ENCODE peak calls at places on chromosomes 2 and 18, in four cellular contexts. T is MM.1S, Z is adrenal gland, W is heart left ventricle. R is an unnamed sample.

GRCh38 chr2:47211497-47212011 is 56.4 kb upstream of the STPG4 start:
- DNase-seq in T (no peak), Z (peak; percentile 49), W (peak; percentile 43), R (no peak)

GRCh38 chr18:33716061-33716683 is 138.2 kb downstream of the ASXL3 start:
- DNase-seq in T (no peak), Z (no peak), W (no peak), R (no peak)

GRCh38 chr2:101160454-101160853 is 9.3 kb upstream of the TBC1D8 start:
- DNase-seq in T (no peak), Z (peak; percentile 54), W (peak; percentile 28), R (no peak)

GRCh38 chr2:209460151-209460761 is 36.4 kb downstream of the MAP2 start:
- DNase-seq in T (no peak), Z (no peak), W (no peak), R (no peak)

GRCh38 chr2:102103992-102104871 is 38.3 kb upstream of the IL1R1 start:
- DNase-seq in T (no peak), Z (peak; percentile 68), W (peak; percentile 72), R (peak; percentile 89)

GRCh38 chr2:30208453-30208852 is 22.9 kb upstream of the LBH start:
- DNase-seq in T (peak; percentile 31), Z (peak; percentile 79), W (peak; percentile 63), R (peak; percentile 45)

GRCh38 chr2:227191367-227191766 is 26.9 kb downstream of the COL4A3 start:
- DNase-seq in T (no peak), Z (peak; percentile 59), W (no peak), R (no peak)

GRCh38 chr2:207054521-207054920 is 111.2 kb downstream of the KLF7 start:
- DNase-seq in T (no peak), Z (no peak), W (no peak), R (no peak)

GRCh38 chr2:101628050-101628392 is 69.5 kb upstream of the MAP4K4 start:
- DNase-seq in T (no peak), Z (no peak), W (no peak), R (no peak)

GRCh38 chr2:55986700-55987440 is 63.3 kb upstream of the EFEMP1 start:
- DNase-seq in T (no peak), Z (no peak), W (no peak), R (no peak)

GRCh38 chr2:239722760-239723448 is 302.2 kb downstream of the NDUFA10 start:
- DNase-seq in T (no peak), Z (peak; percentile 6), W (no peak), R (peak; percentile 59)

GRCh38 chr2:95091885-95092555 is 29.6 kb downstream of the MRPS5 start:
- DNase-seq in T (no peak), Z (no peak), W (no peak), R (no peak)

GRCh38 chr2:120358734-120359465 is 13.0 kb downstream of the INHBB start:
- DNase-seq in T (no peak), Z (no peak), W (no peak), R (no peak)

GRCh38 chr2:7004641-7005040 is 87.4 kb downstream of the RNF144A start:
- DNase-seq in T (no peak), Z (no peak), W (no peak), R (no peak)

GRCh38 chr2:72236445-72237067 is 88.9 kb upstream of the CYP26B1 start:
- DNase-seq in T (no peak), Z (no peak), W (no peak), R (no peak)

GRCh38 chr18:48161911-48162698 is 231.6 kb upstream of the SMAD2 start:
- DNase-seq in T (no peak), Z (peak; percentile 76), W (no peak), R (no peak)

GRCh38 chr2:172518995-172519394 is 36.9 kb upstream of the PDK1 start:
- DNase-seq in T (no peak), Z (no peak), W (no peak), R (no peak)

GRCh38 chr2:128510701-128511100 is 192.0 kb upstream of the HS6ST1 start:
- DNase-seq in T (no peak), Z (no peak), W (no peak), R (no peak)

GRCh38 chr2:12424219-12424618 is 292.5 kb upstream of the TRIB2 start:
- DNase-seq in T (no peak), Z (no peak), W (no peak), R (no peak)

GRCh38 chr2:33013684-33014110 is 66.9 kb downstream of the LTBP1 start:
- DNase-seq in T (no peak), Z (no peak), W (no peak), R (no peak)

GRCh38 chr2:136917281-136917680 is 151.9 kb downstream of the THSD7B start:
- DNase-seq in T (no peak), Z (no peak), W (no peak), R (no peak)

GRCh38 chr2:100857915-100858314 is 38.0 kb downstream of the NPAS2 start:
- DNase-seq in T (no peak), Z (no peak), W (no peak), R (no peak)

GRCh38 chr2:143939976-143940375 is 579.9 kb downstream of the ZEB2 start:
- DNase-seq in T (no peak), Z (no peak), W (no peak), R (no peak)

GRCh38 chr2:25161055-25161781 is 7.2 kb downstream of the POMC start:
- DNase-seq in T (peak; percentile 27), Z (peak; percentile 46), W (peak; percentile 75), R (peak; percentile 76)

GRCh38 chr18:23531912-23532311 is 28.6 kb downstream of the RMC1 start:
- DNase-seq in T (no peak), Z (no peak), W (no peak), R (no peak)
- H3K36me3 ChIP-seq in T (peaks cover 13% of the 10 kb centered on the region), Z (no peaks in the 10 kb centered on the region), W (peaks cover 100% of the 10 kb centered on the region), R (peaks cover 100% of the 10 kb centered on the region)

GRCh38 chr2:176136375-176137248 is 7.1 kb downstream of the HOXD8 start:
- DNase-seq in T (no peak), Z (peak; percentile 65), W (no peak), R (no peak)

GRCh38 chr2:176133366-176133765 is 3.9 kb downstream of the HOXD8 start:
- DNase-seq in T (no peak), Z (no peak), W (no peak), R (no peak)

GRCh38 chr2:176134045-176134444 is 4.5 kb downstream of the HOXD8 start:
- DNase-seq in T (no peak), Z (no peak), W (no peak), R (no peak)

GRCh38 chr2:176137249-176137573 is 7.7 kb downstream of the HOXD8 start:
- DNase-seq in T (peak; percentile 77), Z (no peak), W (no peak), R (no peak)

GRCh38 chr2:176134978-176135575 is 5.6 kb downstream of the HOXD8 start:
- DNase-seq in T (no peak), Z (no peak), W (no peak), R (no peak)
- H3K4me1 ChIP-seq in T (peaks cover 13% of the 10 kb centered on the region), Z (peaks cover 34% of the 10 kb centered on the region), W (no peaks in the 10 kb centered on the region), R (peaks cover 52% of the 10 kb centered on the region)

GRCh38 chr2:64837925-64838641 is 151.1 kb upstream of the SLC1A4 start:
- DNase-seq in T (no peak), Z (no peak), W (peak; percentile 40), R (peak; percentile 68)
- H3K27ac ChIP-seq in T (no peak overlapping the region), Z (no peak overlapping the region), W (no peak overlapping the region), R (no peak overlapping the region)

DNA sequence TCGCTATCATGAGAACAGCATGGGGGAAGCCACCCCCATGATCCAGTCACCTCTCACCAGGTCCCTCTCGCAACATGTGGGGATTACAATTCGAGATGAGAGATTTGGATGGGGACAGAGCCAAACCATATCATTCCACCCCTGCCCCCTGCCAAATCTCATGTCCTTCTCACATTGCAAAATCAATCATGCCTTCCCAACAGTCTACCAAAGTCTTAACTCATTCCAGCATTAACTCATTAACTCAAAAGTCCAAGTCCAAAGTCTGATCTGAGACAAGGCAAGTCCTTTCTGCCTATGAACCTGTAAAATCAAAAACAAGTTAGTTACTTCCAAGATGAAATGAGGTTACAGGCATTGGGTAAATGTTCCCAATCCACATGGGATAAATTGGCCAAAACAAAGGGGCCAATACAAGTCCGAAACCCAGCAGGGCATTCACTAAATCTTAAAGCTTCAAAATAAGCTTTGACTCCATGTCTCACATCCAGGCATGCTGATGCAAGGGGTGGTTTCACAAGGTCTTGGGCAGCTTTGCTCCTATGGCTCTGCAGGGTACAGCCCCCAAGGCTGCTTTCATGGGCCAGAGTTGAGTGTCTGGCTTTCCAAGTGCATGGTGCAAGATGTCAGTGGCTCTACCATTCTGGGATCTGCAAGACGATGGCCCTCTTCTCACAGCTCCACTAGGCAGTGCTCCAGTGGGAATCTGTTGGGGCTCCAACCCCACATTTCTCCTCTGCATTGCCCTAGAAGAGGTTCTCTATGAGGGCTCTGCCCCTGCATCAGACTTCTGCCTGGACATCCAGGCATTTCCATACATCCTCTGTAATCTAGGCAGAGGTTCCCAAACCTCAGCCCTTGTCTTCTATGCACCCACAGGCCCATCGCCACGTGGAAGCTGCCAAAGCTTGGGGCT is 14.8 kb downstream of the TAF1B start:
- DNase-seq in T (no peak), Z (no peak), W (no peak), R (no peak)
- H3K36me3 ChIP-seq in T (peaks cover 13% of the 10 kb centered on the region), Z (no peaks in the 10 kb centered on the region), W (peaks cover 58% of the 10 kb centered on the region), R (peaks cover 47% of the 10 kb centered on the region)

GRCh38 chr2:218275368-218276072 is 5.2 kb downstream of the PNKD start:
- DNase-seq in T (no peak), Z (no peak), W (no peak), R (no peak)
- H3K4me1 ChIP-seq in T (peaks cover 3% of the 10 kb centered on the region), Z (peaks cover 12% of the 10 kb centered on the region), W (peaks cover 22% of the 10 kb centered on the region), R (no peaks in the 10 kb centered on the region)

GRCh38 chr18:2939317-2939716 is 73.6 kb downstream of the LPIN2 start:
- DNase-seq in T (no peak), Z (no peak), W (no peak), R (no peak)
- H3K27ac ChIP-seq in T (no peak overlapping the region), Z (no peak overlapping the region), W (no peak overlapping the region), R (no peak overlapping the region)

DNA sequence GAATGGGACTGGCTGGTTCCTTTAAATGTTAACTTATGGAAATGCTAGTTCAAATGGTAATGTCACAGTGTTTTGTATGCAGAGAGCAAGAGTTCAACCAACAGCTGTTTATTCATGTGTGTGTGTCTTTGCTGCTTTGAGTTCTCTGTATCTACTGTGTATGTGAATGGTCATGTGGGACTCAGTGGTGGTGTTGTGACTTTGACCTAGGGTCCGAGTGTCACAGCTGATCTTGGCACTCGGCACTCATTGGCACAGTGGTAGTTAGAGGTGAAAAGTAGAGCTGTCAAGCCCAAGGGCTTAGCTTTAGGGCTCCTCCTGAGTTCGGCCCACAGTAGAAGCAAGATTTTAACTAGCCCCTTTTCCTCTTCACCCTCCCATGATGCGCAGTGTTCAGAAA is 114.6 kb downstream of the NRP2 start:
- DNase-seq in T (no peak), Z (no peak), W (no peak), R (no peak)
- H3K36me3 ChIP-seq in T (no peaks in the 10 kb centered on the region), Z (no peaks in the 10 kb centered on the region), W (peaks cover 16% of the 10 kb centered on the region), R (peaks cover 18% of the 10 kb centered on the region)

R was measured in tibial artery.